ENCODE peak calls at places on chromosomes 11 and 22, in five cellular contexts. C, S, A, G and M are unnamed samples.

GRCh38 chr11:36073411-36074203 is 129.7 kb downstream of the LDLRAD3 start:
- DNase-seq in C (peak; percentile 69), G (no peak), A (no peak), S (no peak), M (no peak)

GRCh38 chr11:57320067-57320718 is 4.6 kb downstream of the TNKS1BP1 start:
- DNase-seq in S (no peak), C (no peak), A (no peak), G (no peak), M (no peak)

GRCh38 chr11:78820722-78821121 is 246.1 kb upstream of the NARS2 start:
- DNase-seq in S (no peak), C (no peak), A (no peak), G (no peak), M (no peak)

GRCh38 chr11:86069408-86070086 is 663 bp upstream of the PICALM start:
- DNase-seq in A (no peak), G (no peak), C (peak; percentile 32), S (peak; percentile 48), M (peak; percentile 95)

GRCh38 chr11:35672608-35673007 is 10.0 kb downstream of the TRIM44 start:
- DNase-seq in A (no peak), S (no peak), G (no peak), C (no peak), M (no peak)

GRCh38 chr11:121722431-121723256 is 269.9 kb upstream of the SORL1-AS1 start:
- DNase-seq in G (no peak), A (peak; percentile 25), S (peak; percentile 10), C (peak; percentile 31), M (no peak)

GRCh38 chr11:57163160-57163868 is 18.4 kb upstream of the LRRC55 start:
- DNase-seq in G (no peak), S (no peak), A (peak; percentile 25), C (peak; percentile 57), M (no peak)

GRCh38 chr11:13338437-13339069 is 61.0 kb downstream of the BMAL1 start:
- DNase-seq in G (no peak), S (no peak), C (no peak), A (no peak), M (peak; percentile 68)

GRCh38 chr11:13380731-13381130 is 82.3 kb downstream of the BTBD10 start:
- DNase-seq in A (no peak), S (no peak), C (no peak), G (no peak), M (no peak)

GRCh38 chr22:46580940-46581579 is 39.1 kb upstream of the GRAMD4 start:
- DNase-seq in C (no peak), A (no peak), G (no peak), S (no peak), M (no peak)

GRCh38 chr11:8403310-8403709 is 139.6 kb upstream of the LMO1 start:
- DNase-seq in G (no peak), A (no peak), S (no peak), C (no peak), M (peak; percentile 13)

GRCh38 chr11:46134540-46134939 is 13.3 kb upstream of the PHF21A start:
- DNase-seq in A (no peak), C (no peak), S (no peak), G (no peak), M (no peak)

GRCh38 chr11:26201411-26201810 is 130.5 kb upstream of the ANO3 start:
- DNase-seq in C (no peak), S (no peak), A (peak; percentile 50), G (no peak), M (no peak)

GRCh38 chr22:50498322-50498861 is 9.1 kb downstream of the LMF2 start:
- DNase-seq in S (peak; percentile 77), C (peak; percentile 73), A (peak; percentile 6), G (peak; percentile 68), M (peak; percentile 83)

GRCh38 chr22:33909075-33909458 is 11.2 kb downstream of the LARGE1 start:
- DNase-seq in G (no peak), S (no peak), A (no peak), C (no peak), M (no peak)

GRCh38 chr11:11209967-11210366 is 143.1 kb downstream of the CSNK2A3 start:
- DNase-seq in A (no peak), C (no peak), G (no peak), S (no peak), M (no peak)

GRCh38 chr11:13344818-13345217 is 67.2 kb downstream of the BMAL1 start:
- DNase-seq in S (no peak), G (no peak), A (no peak), C (no peak), M (no peak)